ENCODE peak calls at places on chromosomes 3 and 15, in ten cellular contexts. U, W, C, K, Y, J, G, D, P and X are unnamed samples.
A peak's percentile ranks its signal among the peaks of the same experiment; 100 is the strongest.

GRCh38 chr15:60020736-60021135 is 16.6 kb downstream of the FOXB1 start:
- DNase-seq in P (no peak), U (no peak), D (no peak), K (no peak), J (no peak), C (no peak), Y (no peak), G (no peak), W (no peak), X (peak; percentile 72)

GRCh38 chr15:101054991-101055390 is 135.8 kb downstream of the LRRK1 start:
- DNase-seq in C (no peak), K (no peak), P (no peak), W (peak; percentile 48), D (no peak), G (peak; percentile 46), U (peak; percentile 10), J (no peak), Y (peak; percentile 5), X (peak; percentile 68)

GRCh38 chr3:37997791-37998370 is 7.3 kb downstream of the VILL start:
- DNase-seq in C (no peak), Y (no peak), U (peak; percentile 30), W (peak; percentile 85), D (no peak), K (no peak), G (peak; percentile 76), J (no peak), P (no peak), X (no peak)

GRCh38 chr15:85642693-85643058 is 152.0 kb downstream of the KLHL25 start:
- DNase-seq in Y (no peak), C (no peak), G (peak; percentile 91), J (no peak), W (no peak), P (peak; percentile 36), D (no peak), K (peak; percentile 30), U (no peak), X (no peak)

GRCh38 chr3:123778525-123778924 is 105.6 kb downstream of the MYLK start:
- DNase-seq in U (no peak), K (no peak), W (no peak), D (no peak), P (no peak), G (no peak), C (no peak), J (no peak), Y (no peak), X (peak; percentile 84)

GRCh38 chr3:195267096-195267495 is 3.9 kb downstream of the XXYLT1 start:
- DNase-seq in G (no peak), J (no peak), K (no peak), P (no peak), W (no peak), C (no peak), Y (no peak), D (no peak), U (no peak), X (no peak)

GRCh38 chr3:71011565-71012287 is 571.8 kb downstream of the FOXP1 start:
- DNase-seq in G (no peak), C (no peak), K (peak; percentile 47), D (no peak), U (no peak), Y (no peak), P (no peak), W (no peak), J (no peak), X (no peak)

GRCh38 chr3:39707314-39707909 is 102.0 kb upstream of the MYRIP start:
- DNase-seq in Y (peak; percentile 59), G (no peak), J (peak; percentile 29), U (no peak), K (peak; percentile 65), W (no peak), P (no peak), D (no peak), C (no peak), X (no peak)

GRCh38 chr15:100958326-100959065 is 39.3 kb downstream of the LRRK1 start:
- DNase-seq in U (no peak), Y (no peak), J (no peak), G (no peak), K (peak; percentile 50), C (peak; percentile 42), P (no peak), D (no peak), W (no peak), X (no peak)

GRCh38 chr15:99421172-99421656 is 144.6 kb upstream of the MEF2A start:
- DNase-seq in C (no peak), D (no peak), W (peak; percentile 68), U (peak; percentile 53), P (no peak), Y (no peak), G (peak; percentile 29), K (no peak), J (no peak), X (no peak)

GRCh38 chr3:15361494-15362214 is 29.3 kb upstream of the SH3BP5 start:
- DNase-seq in D (no peak), K (no peak), J (no peak), U (no peak), Y (peak; percentile 25), C (no peak), W (peak; percentile 79), G (no peak), P (peak; percentile 23), X (no peak)

GRCh38 chr3:120839120-120839519 is 68.9 kb upstream of the STXBP5L start:
- DNase-seq in J (no peak), U (no peak), G (no peak), D (no peak), Y (no peak), C (no peak), W (no peak), P (no peak), K (no peak), X (no peak)

GRCh38 chr3:42501321-42501680 is 1.1 kb upstream of the VIPR1 start:
- DNase-seq in K (no peak), W (no peak), P (peak; percentile 10), C (no peak), Y (peak; percentile 44), G (no peak), U (peak; percentile 25), J (no peak), D (no peak), X (no peak)

GRCh38 chr3:47377186-47377585 is 3.6 kb upstream of the PTPN23 start:
- DNase-seq in K (no peak), C (no peak), U (no peak), G (no peak), W (no peak), Y (no peak), P (no peak), D (peak; percentile 52), J (no peak), X (no peak)
- H3K27ac ChIP-seq in K (no peak overlapping the region), C (no peak overlapping the region), U (no peak overlapping the region), G (no peak overlapping the region), W (no peak overlapping the region), Y (no peak overlapping the region), P (no peak overlapping the region), D (peak overlapping the region; percentile 9), J (no peak overlapping the region), X (no peak overlapping the region)

GRCh38 chr3:119362010-119362409 is 67.8 kb downstream of the ARHGAP31 start:
- DNase-seq in W (no peak), D (no peak), G (no peak), J (no peak), U (no peak), Y (no peak), P (no peak), K (no peak), C (no peak), X (no peak)
- TF ChIP-seq POLR2AphosphoS5 in W (no peak), D (no peak), G (no peak), J (no peak), U (no peak), Y (no peak), P (no peak), K (no peak), C (no peak), X (no peak)

GRCh38 chr15:42796955-42797779 is 60.2 kb upstream of the CDAN1 start:
- DNase-seq in J (no peak), P (no peak), K (peak; percentile 18), D (no peak), Y (no peak), C (no peak), W (no peak), G (no peak), U (no peak), X (no peak)
- TF ChIP-seq CTCF in J (no peak), P (no peak), K (no peak), D (no peak), Y (peak; percentile 20), C (no peak), W (no peak), G (no peak), U (no peak), X (no peak)

DNA sequence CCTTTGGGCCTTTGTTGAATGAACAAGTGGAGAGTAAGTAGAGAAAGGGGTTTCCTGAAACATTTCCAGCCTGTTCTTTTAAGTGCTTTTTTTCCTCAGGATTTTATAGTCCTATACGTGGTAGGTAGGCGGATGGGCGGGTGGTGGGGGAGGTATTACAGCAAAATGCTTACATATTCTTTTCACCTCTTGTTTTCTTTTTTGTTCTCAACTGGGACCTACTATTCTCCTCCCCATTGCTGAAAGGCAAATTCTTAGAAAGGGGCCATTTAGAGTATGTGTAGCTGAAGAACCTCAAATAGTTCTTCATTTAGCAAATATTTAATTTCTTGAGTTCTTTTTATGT is 135.8 kb downstream of the FNDC3B start:
- DNase-seq in K (no peak), G (no peak), D (no peak), Y (no peak), U (no peak), J (no peak), P (no peak), C (no peak), W (no peak), X (no peak)
- H3K27ac ChIP-seq in K (peak overlapping the region; percentile 20), G (no peak overlapping the region), D (no peak overlapping the region), Y (peak overlapping the region; percentile 59), U (peak overlapping the region; percentile 56), J (no peak overlapping the region), P (peak overlapping the region; percentile 61), C (peak overlapping the region; percentile 49), W (peak overlapping the region; percentile 48), X (no peak overlapping the region)

DNA sequence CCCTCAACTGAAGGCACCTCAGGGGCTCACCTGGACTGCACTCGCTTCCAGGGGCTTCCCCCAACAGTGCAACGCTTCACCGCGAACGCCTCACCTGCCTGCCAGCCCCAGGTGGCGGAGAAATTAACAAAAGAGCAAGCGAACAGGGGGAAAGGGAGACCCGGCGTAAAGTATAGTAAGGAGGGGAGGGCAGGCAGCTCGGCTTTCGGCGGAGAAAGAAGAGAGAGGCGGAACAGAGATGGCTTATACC is 473 bp downstream of the MB21D2 start:
- DNase-seq in D (peak; percentile 8), K (no peak), J (no peak), P (no peak), G (no peak), Y (no peak), U (no peak), W (no peak), C (no peak), X (no peak)
- TF ChIP-seq POLR2AphosphoS5 in D (no peak), K (no peak), J (no peak), P (no peak), G (no peak), Y (no peak), U (no peak), W (peak; percentile 1), C (no peak), X (no peak)